ENCODE peak calls at places on chromosomes 3 and 15, in four cellular contexts. E is fibroblast of mammary gland, Y is Peyer's patch, B is epithelial cell of esophagus. Q is an unnamed sample.

GRCh38 chr3:27089063-27089462 is 280.1 kb downstream of the NEK10 start:
- DNase-seq in B (peak), Y (no peak), E (peak), Q (no peak)

GRCh38 chr3:59927061-59927460 is 877.2 kb upstream of the CFAP20DC start:
- DNase-seq in Y (no peak), B (no peak), E (no peak), Q (no peak)

GRCh38 chr3:58167431-58168351 is 43.1 kb downstream of the DNASE1L3 start:
- DNase-seq in B (peak), E (peak), Y (peak), Q (no peak)

GRCh38 chr3:46971151-46971550 is 5.4 kb downstream of the CCDC12 start:
- DNase-seq in B (no peak), Y (no peak), E (no peak), Q (no peak)

GRCh38 chr3:152235709-152236298 is 32.9 kb upstream of the MBNL1 start:
- DNase-seq in E (peak), Y (no peak), B (peak), Q (no peak)

GRCh38 chr3:38586546-38587520 is 62.7 kb downstream of the SCN5A start:
- DNase-seq in B (no peak), E (no peak), Y (peak), Q (no peak)

GRCh38 chr3:127675651-127676391 is 3.1 kb downstream of the ABTB1 start:
- DNase-seq in Y (peak), B (no peak), E (no peak), Q (peak)

GRCh38 chr3:132448211-132448961 is 31.1 kb downstream of the DNAJC13 start:
- DNase-seq in Y (no peak), E (peak), B (no peak), Q (peak)

GRCh38 chr3:97705739-97706138 is 58.8 kb upstream of the ARL6 start:
- DNase-seq in Y (no peak), B (no peak), E (no peak), Q (no peak)

GRCh38 chr3:46935168-46935858 is 41.2 kb downstream of the CCDC12 start:
- DNase-seq in B (peak), E (peak), Y (peak), Q (no peak)

GRCh38 chr3:134696155-134696554 is 45.3 kb upstream of the KY start:
- DNase-seq in E (no peak), Y (no peak), B (no peak), Q (no peak)

GRCh38 chr15:101167791-101168462 is 83.9 kb downstream of the CHSY1 start:
- DNase-seq in E (peak), Y (peak), B (peak), Q (peak)

GRCh38 chr3:148790841-148791240 is 36.8 kb upstream of the CPB1 start:
- DNase-seq in B (no peak), E (peak), Y (no peak), Q (no peak)

GRCh38 chr3:141114816-141115458 is 63.8 kb downstream of the SPSB4 start:
- DNase-seq in B (no peak), Y (no peak), E (no peak), Q (no peak)

GRCh38 chr15:61171190-61171589 is 57.9 kb downstream of the RORA start:
- DNase-seq in E (no peak), Y (no peak), B (peak), Q (no peak)

GRCh38 chr15:25609371-25609770 is 170.5 kb upstream of the UBE3A start:
- DNase-seq in E (peak), B (no peak), Y (no peak), Q (no peak)

GRCh38 chr3:43709022-43709421 is 18.3 kb downstream of the ABHD5 start:
- DNase-seq in E (peak), B (peak), Y (no peak), Q (no peak)

GRCh38 chr3:55059027-55059629 is 131.3 kb upstream of the LRTM1 start:
- DNase-seq in E (peak), B (no peak), Y (no peak), Q (no peak)

GRCh38 chr3:32154180-32154579 is 47.8 kb downstream of the GPD1L start:
- DNase-seq in E (no peak), Y (no peak), B (peak), Q (no peak)
- TF ChIP-seq CTCF in E (peak), Y (no peak), B (peak), Q (no peak)

DNA sequence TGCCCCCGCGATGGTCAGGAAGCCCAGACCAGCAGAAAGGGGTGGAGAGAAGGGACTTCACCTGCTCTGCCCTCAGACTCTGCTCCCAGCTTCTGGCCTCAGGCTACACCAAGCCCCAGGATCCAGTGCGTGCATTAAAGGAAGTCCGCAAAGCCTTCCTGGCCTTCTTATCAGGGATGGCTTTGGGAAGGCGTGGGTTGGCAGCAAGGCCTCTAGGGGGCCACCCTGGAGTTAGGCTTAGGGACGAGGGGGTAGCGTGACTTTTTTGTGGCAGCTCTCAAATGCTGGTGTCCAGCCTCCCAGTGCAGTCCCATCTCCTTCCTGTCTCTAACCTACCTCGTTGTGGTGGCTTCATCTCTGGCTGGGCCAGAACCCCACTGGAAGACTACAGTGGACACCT is 18.9 kb upstream of the RPL29 start:
- DNase-seq in Y (no peak), E (no peak), B (no peak), Q (no peak)
- TF ChIP-seq CTCF in Y (no peak), E (peak), B (peak), Q (no peak)

GRCh38 chr15:90906181-90906849 is 3.2 kb downstream of the MAN2A2 start:
- DNase-seq in E (no peak), Y (no peak), B (no peak), Q (no peak)

GRCh38 chr15:90903733-90904536 is 833 bp downstream of the MAN2A2 start:
- DNase-seq in E (no peak), B (peak), Y (no peak), Q (no peak)

GRCh38 chr15:90907051-90907660 is 4.1 kb downstream of the MAN2A2 start:
- DNase-seq in E (no peak), Y (no peak), B (no peak), Q (no peak)

GRCh38 chr15:90904746-90905145 is 1.6 kb downstream of the MAN2A2 start:
- DNase-seq in E (no peak), Y (no peak), B (no peak), Q (no peak)

DNA sequence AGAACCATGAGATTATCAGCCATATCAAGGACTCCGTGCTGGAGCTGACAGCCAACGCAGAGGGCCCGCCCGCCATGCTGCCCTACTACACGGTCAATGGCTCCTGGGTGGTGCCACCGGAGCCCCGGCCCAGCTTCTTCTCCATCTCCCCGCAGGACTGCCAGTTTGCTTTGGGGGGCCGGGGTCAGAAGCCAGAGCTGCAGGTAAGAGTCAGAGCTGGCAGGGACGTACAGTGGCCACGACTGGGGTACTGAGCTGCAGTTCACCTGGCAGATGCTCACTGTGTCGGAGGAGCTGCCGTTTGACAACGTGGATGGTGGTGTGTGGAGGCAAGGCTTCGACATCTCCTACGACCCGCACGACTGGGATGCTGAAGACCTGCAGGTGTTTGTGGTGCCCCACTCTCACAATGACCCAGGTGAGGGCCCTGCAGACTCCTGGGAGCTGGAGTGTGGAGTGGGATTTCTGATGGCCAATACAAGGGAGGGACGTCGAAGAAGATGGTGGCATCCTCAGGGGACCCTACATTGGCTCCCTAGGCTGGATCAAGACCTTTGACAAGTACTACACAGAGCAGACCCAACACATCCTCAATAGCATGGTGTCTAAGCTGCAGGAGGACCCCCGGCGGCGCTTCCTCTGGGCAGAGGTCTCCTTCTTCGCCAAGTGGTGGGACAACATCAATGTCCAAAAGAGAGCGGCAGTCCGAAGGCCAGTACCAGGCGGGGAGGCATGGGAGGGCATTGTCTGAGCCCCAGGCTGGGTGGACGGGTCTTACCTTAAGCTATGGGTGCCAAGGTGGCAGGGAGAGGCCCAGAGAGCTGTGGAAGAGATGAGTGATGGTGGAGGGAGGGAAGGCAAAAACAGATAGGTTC is 2.4 kb downstream of the MAN2A2 start:
- DNase-seq in B (no peak), E (no peak), Y (no peak), Q (no peak)
- TF ChIP-seq CTCF in B (no peak), E (no peak), Y (no peak), Q (no peak)

GRCh38 chr15:63274427-63274826 is 3.0 kb upstream of the APH1B start:
- DNase-seq in E (no peak), B (no peak), Y (no peak), Q (no peak)

GRCh38 chr15:63277893-63278505 is 594 bp downstream of the APH1B start:
- DNase-seq in E (peak), B (peak), Y (no peak), Q (no peak)

GRCh38 chr15:63283126-63283525 is 5.7 kb downstream of the APH1B start:
- DNase-seq in B (no peak), Y (no peak), E (no peak), Q (no peak)

GRCh38 chr15:63276342-63277043 is 912 bp upstream of the APH1B start:
- DNase-seq in E (peak), Y (no peak), B (no peak), Q (no peak)

DNA sequence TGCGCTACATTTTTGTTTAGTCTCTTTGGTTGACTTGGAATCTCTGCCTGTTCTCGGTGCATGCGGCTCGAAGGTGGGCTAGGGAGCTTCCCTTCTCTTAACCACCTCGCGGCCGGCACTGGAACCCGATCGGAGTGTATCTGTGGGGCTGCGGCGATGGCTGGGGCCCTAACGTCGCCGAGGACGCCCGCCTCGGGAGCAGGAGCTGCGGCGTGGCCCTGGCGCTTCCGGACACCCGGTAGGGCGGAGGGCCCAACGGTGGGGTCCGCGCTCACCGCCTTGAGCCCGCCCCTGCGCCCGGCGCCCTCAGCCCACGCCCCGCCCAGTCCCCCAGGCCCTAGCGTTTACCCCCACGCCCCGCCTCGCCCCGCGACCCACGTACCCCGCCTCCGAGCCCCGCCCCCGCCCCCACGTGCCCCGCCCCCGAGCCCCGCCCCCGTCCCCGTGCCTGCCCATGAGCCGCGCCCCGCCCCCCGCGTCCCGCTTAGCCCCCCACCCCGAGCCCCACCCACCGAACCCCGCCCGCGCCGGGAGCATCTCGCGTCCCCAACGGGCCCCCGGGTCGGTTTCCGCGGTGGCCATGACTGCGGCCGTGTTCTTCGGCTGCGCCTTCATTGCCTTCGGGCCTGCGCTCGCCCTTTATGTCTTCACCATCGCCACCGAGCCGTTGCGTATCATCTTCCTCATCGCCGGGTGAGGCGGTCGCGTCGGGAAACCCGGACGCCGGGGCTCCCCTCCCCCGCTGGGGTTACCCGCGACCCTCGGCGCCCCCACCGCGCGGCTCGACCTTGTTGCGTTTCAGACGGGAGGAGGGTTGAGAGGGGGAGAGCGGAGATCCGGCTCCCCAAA is at the start of gene APH1B:
- DNase-seq in B (peak), E (no peak), Y (peak), Q (peak)
- TF ChIP-seq CTCF in B (no peak), E (no peak), Y (no peak), Q (no peak)

DNA sequence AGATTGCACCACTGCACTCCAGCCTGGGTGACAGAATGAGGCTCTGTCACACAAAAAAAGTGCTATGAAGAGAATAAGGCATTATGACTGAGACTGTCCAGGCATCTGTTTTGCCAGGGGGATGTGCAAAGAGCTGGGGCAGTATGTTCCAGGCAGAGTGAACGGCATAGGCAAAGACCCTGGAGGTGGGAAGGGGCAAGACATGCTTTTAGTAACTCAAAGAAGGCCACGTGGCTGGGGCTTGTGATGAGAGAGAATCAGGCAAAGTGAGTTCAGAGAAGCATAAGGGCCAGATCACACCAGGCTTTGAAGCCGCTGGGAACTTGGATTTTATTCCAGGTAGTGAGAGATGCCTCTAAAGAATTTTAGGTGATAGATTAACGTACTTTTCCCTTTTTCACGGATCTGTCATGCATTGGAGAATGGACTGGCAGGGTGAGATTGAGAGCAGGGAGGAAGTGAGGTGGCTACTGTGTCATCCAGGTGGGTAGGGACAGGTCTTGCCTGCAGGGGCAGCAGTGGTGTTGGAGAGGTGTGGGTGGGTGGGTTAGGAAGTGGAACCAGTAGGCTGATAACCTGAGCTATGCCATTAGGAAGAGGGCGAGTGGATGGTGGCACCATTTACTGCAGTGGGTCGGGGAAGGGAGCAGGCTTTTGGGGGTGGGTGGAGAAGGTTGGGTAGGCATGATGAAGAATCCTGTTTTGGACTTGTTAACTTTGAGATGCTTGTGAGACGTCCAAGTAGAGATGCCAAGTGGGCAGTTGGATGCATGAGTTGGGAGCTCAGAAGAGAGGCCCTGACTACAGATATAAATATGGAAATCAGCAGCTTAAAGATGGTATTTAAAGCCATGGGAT is 31.6 kb downstream of the ATP2B2 start:
- DNase-seq in B (no peak), E (no peak), Y (no peak), Q (no peak)
- TF ChIP-seq CTCF in B (no peak), E (no peak), Y (no peak), Q (no peak)

GRCh38 chr3:190338717-190339116 is 16.5 kb upstream of the CLDN1 start:
- DNase-seq in E (peak), B (peak), Y (no peak), Q (no peak)

GRCh38 chr3:190333961-190334360 is 11.7 kb upstream of the CLDN1 start:
- DNase-seq in Y (no peak), E (no peak), B (no peak), Q (no peak)

GRCh38 chr3:190340071-190340470 is 17.8 kb upstream of the CLDN1 start:
- DNase-seq in B (peak), Y (no peak), E (no peak), Q (no peak)

GRCh38 chr3:190336516-190337189 is 14.4 kb upstream of the CLDN1 start:
- DNase-seq in B (peak), Y (no peak), E (no peak), Q (no peak)

GRCh38 chr3:190339130-190339529 is 16.9 kb upstream of the CLDN1 start:
- DNase-seq in E (peak), B (peak), Y (no peak), Q (no peak)
- TF ChIP-seq CTCF in E (peak), B (peak), Y (no peak), Q (no peak)

GRCh38 chr15:89321521-89322410 is 12.9 kb downstream of the POLG start:
- DNase-seq in E (no peak), B (no peak), Y (no peak), Q (no peak)
- TF ChIP-seq CTCF in E (peak), B (no peak), Y (peak), Q (no peak)

DNA sequence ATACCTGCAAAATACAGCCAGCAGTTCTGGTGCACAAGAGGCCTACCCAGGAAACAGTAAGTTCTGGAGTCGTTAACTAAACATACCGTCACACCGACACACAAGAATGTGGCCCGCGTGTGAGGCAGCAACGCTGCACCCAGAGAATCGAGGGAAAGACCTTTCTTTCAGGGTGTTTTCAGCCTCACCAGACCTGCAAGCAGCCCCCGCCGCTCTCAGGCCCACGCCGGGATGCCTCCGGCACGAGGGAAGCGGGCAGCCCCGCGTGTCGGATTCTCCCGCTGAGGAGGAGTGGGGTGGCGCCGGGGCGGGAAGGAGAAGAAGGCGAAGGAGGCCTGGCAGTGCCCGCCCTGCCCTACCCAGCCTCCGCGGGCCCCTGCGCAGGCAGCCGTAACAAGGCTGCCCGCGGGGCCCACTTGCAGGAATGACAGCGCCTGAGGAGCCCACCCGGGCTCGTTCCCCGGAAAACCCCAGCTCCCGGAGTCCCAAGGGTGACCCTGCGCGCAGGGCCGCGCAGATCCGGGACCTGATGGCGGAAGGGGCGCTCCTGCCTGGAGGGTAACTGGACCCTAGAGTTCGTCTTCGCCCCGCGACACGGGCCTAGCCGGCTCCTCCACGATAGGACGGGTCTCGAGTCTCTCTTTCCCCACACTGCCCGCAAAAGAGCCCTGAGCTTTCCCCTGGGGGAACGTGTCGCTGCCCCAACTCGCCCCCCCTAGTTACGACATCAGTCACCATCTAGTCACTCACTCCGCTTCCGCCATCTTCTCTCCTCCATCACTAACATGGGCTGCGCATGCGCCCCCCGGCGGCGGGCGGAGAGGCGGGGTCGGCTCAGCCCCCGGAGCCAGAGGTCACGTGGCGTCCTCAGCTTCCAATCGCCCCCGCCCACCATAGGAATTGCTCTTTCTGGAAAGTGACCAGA is at the start of gene PHC3:
- DNase-seq in Y (peak), B (peak), E (peak), Q (peak)
- TF ChIP-seq CTCF in Y (peak), B (peak), E (no peak), Q (no peak)

GRCh38 chr15:44299997-44300396 is 11.5 kb downstream of the GOLM2 start:
- DNase-seq in E (no peak), B (no peak), Y (no peak), Q (no peak)

GRCh38 chr15:44300567-44300966 is 12.0 kb downstream of the GOLM2 start:
- DNase-seq in Y (no peak), E (no peak), B (no peak), Q (no peak)

GRCh38 chr15:44296625-44297524 is 8.4 kb downstream of the GOLM2 start:
- DNase-seq in Y (no peak), B (peak), E (peak), Q (no peak)

GRCh38 chr15:44295909-44296420 is 7.4 kb downstream of the GOLM2 start:
- DNase-seq in B (no peak), E (no peak), Y (no peak), Q (no peak)

GRCh38 chr15:44298878-44299277 is 10.4 kb downstream of the GOLM2 start:
- DNase-seq in B (peak), E (peak), Y (no peak), Q (no peak)
- TF ChIP-seq CTCF in B (peak), E (peak), Y (peak), Q (no peak)

DNA sequence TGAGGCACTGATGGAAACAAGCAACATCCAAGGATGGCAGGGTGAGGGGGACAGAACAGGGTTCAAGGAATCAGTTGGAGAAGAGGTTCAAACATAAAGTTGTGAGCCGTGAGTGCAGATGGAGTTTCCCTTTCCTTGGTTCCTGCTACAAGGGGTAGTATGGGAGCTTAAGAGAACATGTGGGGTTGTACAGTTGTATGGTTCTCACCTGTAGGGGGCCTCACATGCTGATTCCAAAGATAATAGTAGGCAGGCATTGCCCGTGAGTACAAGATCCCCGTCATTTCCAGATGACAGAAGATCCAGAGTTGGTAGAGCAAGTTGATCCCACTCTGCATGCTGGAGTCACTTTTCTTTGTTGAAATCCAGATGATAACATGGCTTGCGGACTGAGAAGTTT is 141.7 kb downstream of the THSD4 start:
- DNase-seq in Y (no peak), B (no peak), E (no peak), Q (no peak)
- TF ChIP-seq CTCF in Y (no peak), B (no peak), E (peak), Q (no peak)